ENCODE peak calls at places on chromosomes 7 and 10, in four cellular contexts. H is epithelial cell of esophagus, X is HAP-1, M is AG10803. K is an unnamed sample.

GRCh38 chr10:89926736-89927135 is 225.3 kb downstream of the KIF20B start:
- DNase-seq in H (no peak), X (no peak), M (no peak), K (peak)

GRCh38 chr7:4842302-4843064 is 19.3 kb downstream of the PAPOLB start:
- DNase-seq in H (no peak), X (no peak), M (no peak), K (no peak)

GRCh38 chr10:49610015-49610734 is at the start of gene SLC18A3:
- DNase-seq in H (no peak), X (no peak), M (no peak), K (no peak)

GRCh38 chr10:103807996-103808395 is 47.4 kb downstream of the SH3PXD2A start:
- DNase-seq in H (no peak), X (no peak), M (no peak), K (no peak)

GRCh38 chr7:144656960-144657359 is 178.9 kb downstream of the TPK1 start:
- DNase-seq in H (peak), X (no peak), M (no peak), K (no peak)

GRCh38 chr7:144438759-144439158 is 35.3 kb upstream of the NOBOX start:
- DNase-seq in H (no peak), X (no peak), M (no peak), K (no peak)

GRCh38 chr10:132960651-132961419 is 18.5 kb upstream of the CFAP46 start:
- DNase-seq in H (no peak), X (no peak), M (no peak), K (no peak)

GRCh38 chr7:149281508-149282330 is 19.7 kb downstream of the ZNF783 start:
- DNase-seq in H (no peak), X (no peak), M (no peak), K (no peak)

GRCh38 chr10:110634527-110635209 is 9.5 kb upstream of the RBM20 start:
- DNase-seq in H (peak), X (no peak), M (no peak), K (no peak)

DNA sequence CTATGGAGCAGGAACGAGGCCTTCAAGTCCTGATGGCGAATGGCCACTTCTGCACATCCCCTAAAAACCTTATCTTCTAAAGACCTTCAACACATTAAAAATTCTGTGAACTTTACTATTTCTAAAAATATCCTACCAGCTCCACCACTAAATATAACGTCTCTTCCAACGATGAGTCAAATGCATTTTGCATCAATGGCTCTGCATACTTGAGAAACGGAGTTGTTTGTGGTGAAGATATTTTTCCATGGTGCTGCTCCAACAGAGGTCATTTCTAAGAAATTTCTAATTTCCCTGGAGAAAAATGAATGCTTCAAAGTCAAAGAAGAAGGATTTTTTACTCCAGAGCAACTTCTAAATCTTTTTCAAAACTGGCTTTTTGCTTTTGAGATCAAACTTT is 258.3 kb downstream of the KLF6 start:
- DNase-seq in H (no peak), X (no peak), M (peak), K (peak)
- H3K4me3 ChIP-seq in H (no peak), X (no peak), M (no peak), K (no peak)

GRCh38 chr10:11018426-11018818 is 750 bp downstream of the CELF2 start:
- DNase-seq in H (no peak), X (no peak), M (no peak), K (no peak)

GRCh38 chr10:11017575-11018425 is at the start of gene CELF2:
- DNase-seq in H (peak), X (peak), M (no peak), K (no peak)

GRCh38 chr10:11016959-11017574 is 605 bp upstream of the CELF2 start:
- DNase-seq in H (peak), X (peak), M (no peak), K (no peak)

GRCh38 chr10:11020026-11020820 is 2.6 kb downstream of the CELF2 start:
- DNase-seq in H (no peak), X (no peak), M (no peak), K (no peak)

GRCh38 chr10:11018830-11019692 is 1.4 kb downstream of the CELF2 start:
- DNase-seq in H (no peak), X (no peak), M (no peak), K (no peak)
- H3K4me3 ChIP-seq in H (peak), X (peak), M (no peak), K (peak)

DNA sequence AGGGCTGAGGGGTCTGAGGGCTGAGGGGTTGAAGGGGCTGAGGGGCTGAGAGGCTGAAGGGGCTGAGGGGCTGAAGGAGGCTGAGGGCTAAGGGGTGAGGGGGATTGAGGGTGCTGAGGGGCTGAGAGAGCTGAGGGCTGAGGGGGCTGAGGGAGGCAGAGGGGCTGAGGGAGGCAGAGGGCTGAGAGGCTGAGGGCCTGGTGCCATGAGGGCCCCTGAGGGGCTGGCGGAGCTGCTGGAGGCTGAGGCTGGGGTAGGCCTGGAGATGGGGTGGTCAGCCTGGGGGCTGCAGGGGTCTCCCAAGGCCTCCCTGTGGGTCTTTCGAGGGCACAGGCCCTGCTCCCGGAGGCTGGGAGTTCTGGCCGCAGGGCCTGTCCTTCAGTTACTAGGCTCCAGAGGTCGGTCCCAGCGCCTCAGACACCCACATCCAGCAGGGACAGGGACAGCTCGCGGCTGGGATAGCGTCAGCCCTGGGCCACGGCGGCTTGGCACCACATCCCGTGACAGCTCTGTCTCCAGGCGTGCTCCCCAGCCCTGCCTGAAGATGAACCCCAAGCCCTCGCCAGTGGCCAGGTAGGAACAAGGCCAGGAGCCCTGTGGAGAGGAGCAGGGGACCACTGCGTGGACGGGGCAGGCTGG is 16.9 kb downstream of the MYO1G start:
- DNase-seq in H (no peak), X (no peak), M (no peak), K (no peak)
- H3K4me3 ChIP-seq in H (no peak), X (no peak), M (no peak), K (no peak)

GRCh38 chr7:113424463-113424862 is 306.1 kb upstream of the SMIM30 start:
- DNase-seq in H (no peak), X (no peak), M (no peak), K (no peak)

GRCh38 chr7:113421696-113422330 is 303.5 kb upstream of the SMIM30 start:
- DNase-seq in H (peak), X (peak), M (peak), K (peak)
- H3K4me3 ChIP-seq in H (no peak), X (no peak), M (no peak), K (no peak)

GRCh38 chr10:33136781-33137180 is 178.8 kb upstream of the ITGB1 start:
- DNase-seq in H (peak), X (no peak), M (peak), K (peak)

GRCh38 chr10:33133557-33133956 is 175.5 kb upstream of the ITGB1 start:
- DNase-seq in H (no peak), X (no peak), M (peak), K (no peak)

GRCh38 chr10:33136271-33136670 is 178.2 kb upstream of the ITGB1 start:
- DNase-seq in H (peak), X (no peak), M (peak), K (peak)

GRCh38 chr10:33132626-33133025 is 174.6 kb upstream of the ITGB1 start:
- DNase-seq in H (peak), X (no peak), M (no peak), K (no peak)

GRCh38 chr10:33134011-33134751 is 176.2 kb upstream of the ITGB1 start:
- DNase-seq in H (peak), X (no peak), M (peak), K (peak)
- H3K4me3 ChIP-seq in H (no peak), X (no peak), M (no peak), K (no peak)

GRCh38 chr7:19772858-19773337 is 519 bp downstream of the TMEM196 start:
- DNase-seq in H (peak), X (no peak), M (peak), K (peak)
- H3K4me3 ChIP-seq in H (peak), X (no peak), M (no peak), K (no peak)

DNA sequence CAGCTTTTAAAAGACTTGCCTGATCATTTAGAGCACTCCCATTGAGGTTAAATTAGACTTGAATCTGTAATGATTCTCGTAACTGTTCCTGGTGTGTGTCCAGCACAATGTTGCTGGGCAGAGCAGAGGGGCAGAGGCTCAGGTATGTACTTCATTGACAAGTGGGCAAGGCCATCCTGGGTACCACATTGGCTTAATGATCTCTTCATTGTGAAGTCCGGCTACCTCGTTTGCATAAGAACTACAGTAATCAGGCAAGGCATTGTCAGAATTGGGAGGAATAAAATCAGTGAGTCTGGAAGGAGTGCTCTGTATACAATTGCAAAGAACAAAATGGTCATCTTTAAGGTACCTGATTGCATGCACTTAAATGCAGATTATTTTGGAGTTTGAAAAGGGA is 6.1 kb downstream of the RPS24 start:
- DNase-seq in H (no peak), X (peak), M (no peak), K (no peak)
- H3K4me3 ChIP-seq in H (no peak), X (no peak), M (no peak), K (no peak)

GRCh38 chr10:6271663-6272062 is 68.9 kb downstream of the PFKFB3 start:
- DNase-seq in H (no peak), X (no peak), M (no peak), K (no peak)

GRCh38 chr10:6270951-6271350 is 68.2 kb downstream of the PFKFB3 start:
- DNase-seq in H (no peak), X (no peak), M (no peak), K (no peak)

GRCh38 chr10:6272126-6272525 is 69.4 kb downstream of the PFKFB3 start:
- DNase-seq in H (no peak), X (no peak), M (no peak), K (no peak)

GRCh38 chr10:6269953-6270867 is 67.5 kb downstream of the PFKFB3 start:
- DNase-seq in H (peak), X (no peak), M (peak), K (no peak)

GRCh38 chr10:6267941-6268340 is 65.2 kb downstream of the PFKFB3 start:
- DNase-seq in H (no peak), X (no peak), M (no peak), K (no peak)
- H3K4me3 ChIP-seq in H (no peak), X (no peak), M (no peak), K (no peak)

DNA sequence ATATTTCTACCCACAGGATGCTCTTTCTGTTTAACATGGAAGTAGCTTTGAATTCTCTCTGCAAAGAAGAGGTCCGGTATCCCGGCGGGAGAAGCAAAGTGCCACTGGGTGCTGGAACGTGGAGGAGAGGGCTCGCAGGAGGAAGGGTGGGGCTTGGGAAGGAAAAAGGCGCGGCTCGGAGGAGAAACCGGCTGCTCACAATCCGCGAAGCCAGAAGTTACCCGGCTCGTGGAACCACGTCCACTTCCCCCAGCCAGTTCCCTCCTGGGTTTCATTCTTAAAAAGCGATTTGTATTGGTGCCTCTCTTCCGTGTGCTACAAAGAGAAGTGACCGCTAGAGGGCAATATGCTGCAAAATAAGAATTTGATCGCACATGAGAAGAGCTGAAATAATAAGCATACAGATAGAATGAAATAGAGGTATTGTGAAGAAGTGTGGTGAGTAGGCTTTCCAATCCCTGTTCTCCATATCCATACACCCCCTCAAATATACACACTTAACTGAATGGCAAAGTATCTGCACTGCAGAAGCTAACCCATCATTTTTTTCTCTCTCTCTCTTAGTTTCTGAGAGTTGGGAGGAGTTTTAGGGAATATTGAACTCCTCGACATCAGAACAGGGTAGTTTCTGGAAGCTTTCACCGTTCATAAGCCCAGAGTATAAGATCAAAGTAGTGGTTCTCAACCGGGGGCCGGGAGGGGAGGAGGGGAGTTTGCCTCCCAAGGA is 31.1 kb downstream of the TRIL start:
- DNase-seq in H (peak), X (peak), M (peak), K (peak)
- H3K4me3 ChIP-seq in H (peak), X (peak), M (peak), K (peak)

K was measured in fibroblast of mammary gland.